ENCODE peak calls at places on chromosomes 6 and 20, in four cellular contexts. E is heart left ventricle, N is left ventricle myocardium inferior, Y is right lobe of liver. T is an unnamed sample.

GRCh38 chr6:89951574-89952360 is 57.5 kb downstream of the GJA10 start:
- DNase-seq in E (no peak), N (no peak), Y (no peak), T (no peak)

GRCh38 chr20:60491261-60491660 is 533.0 kb downstream of the CDH26 start:
- DNase-seq in E (no peak), N (no peak), Y (no peak), T (no peak)

GRCh38 chr6:109508166-109508860 is 25.3 kb upstream of the ZBTB24 start:
- DNase-seq in E (no peak), N (no peak), Y (no peak), T (no peak)

GRCh38 chr6:165956874-165957273 is 210.8 kb downstream of the TBXT start:
- DNase-seq in E (no peak), N (no peak), Y (no peak), T (no peak)

GRCh38 chr20:50369225-50370035 is 140.8 kb upstream of the PTPN1 start:
- DNase-seq in E (no peak), N (no peak), Y (peak; percentile 83), T (no peak)

GRCh38 chr6:159061805-159062563 is 17.2 kb upstream of the TAGAP start:
- DNase-seq in E (no peak), N (no peak), Y (no peak), T (no peak)

GRCh38 chr6:56347526-56347925 is 100.1 kb upstream of the COL21A1 start:
- DNase-seq in E (no peak), N (no peak), Y (no peak), T (no peak)

GRCh38 chr6:141282263-141282662 is 850.5 kb upstream of the GJE1 start:
- DNase-seq in E (no peak), N (no peak), Y (no peak), T (no peak)

GRCh38 chr6:47670851-47671250 is 27.5 kb upstream of the ADGRF4 start:
- DNase-seq in E (no peak), N (no peak), Y (no peak), T (no peak)

GRCh38 chr6:159204605-159205004 is 35.4 kb downstream of the FNDC1 start:
- DNase-seq in E (no peak), N (no peak), Y (no peak), T (no peak)

GRCh38 chr6:149233056-149233715 is 84.3 kb upstream of the TAB2 start:
- DNase-seq in E (no peak), N (no peak), Y (no peak), T (no peak)

GRCh38 chr6:141610741-141611140 is 522.0 kb upstream of the GJE1 start:
- DNase-seq in E (no peak), N (no peak), Y (no peak), T (no peak)

GRCh38 chr6:31578461-31579118 is 3.2 kb downstream of the TNF start:
- DNase-seq in E (no peak), N (no peak), Y (peak; percentile 25), T (no peak)

GRCh38 chr20:44079968-44080560 is 106.9 kb downstream of the JPH2 start:
- DNase-seq in E (no peak), N (no peak), Y (no peak), T (no peak)

GRCh38 chr20:41180599-41181333 is 43.4 kb downstream of the PLCG1 start:
- DNase-seq in E (no peak), N (no peak), Y (no peak), T (no peak)

GRCh38 chr20:60085551-60086132 is 127.4 kb downstream of the CDH26 start:
- DNase-seq in E (no peak), N (no peak), Y (no peak), T (no peak)

GRCh38 chr20:58261660-58262059 is 33.2 kb upstream of the ANKRD60 start:
- DNase-seq in E (no peak), N (no peak), Y (no peak), T (no peak)

GRCh38 chr6:55756711-55757110 is 118.7 kb downstream of the BMP5 start:
- DNase-seq in E (no peak), N (no peak), Y (no peak), T (no peak)

GRCh38 chr6:167669553-167669849 is 157.2 kb upstream of the AFDN start:
- DNase-seq in E (no peak), N (no peak), Y (no peak), T (no peak)

GRCh38 chr6:16205377-16206144 is 32.8 kb upstream of the GMPR start:
- DNase-seq in E (peak; percentile 39), N (no peak), Y (no peak), T (no peak)

GRCh38 chr20:59940129-59940955 is at the start of the genes FAM217B and PPP1R3D:
- DNase-seq in E (peak; percentile 99), N (peak; percentile 99), Y (peak; percentile 96), T (peak; percentile 98)

GRCh38 chr6:13447949-13448724 is 39.3 kb downstream of the GFOD1 start:
- DNase-seq in E (no peak), N (no peak), Y (no peak), T (no peak)

GRCh38 chr6:13444604-13445003 is 42.8 kb downstream of the GFOD1 start:
- DNase-seq in E (no peak), N (no peak), Y (no peak), T (no peak)

GRCh38 chr6:13445005-13445743 is 42.2 kb downstream of the GFOD1 start:
- DNase-seq in E (peak; percentile 84), N (peak; percentile 65), Y (peak; percentile 76), T (peak; percentile 86)

GRCh38 chr6:13445744-13446115 is 41.7 kb downstream of the GFOD1 start:
- DNase-seq in E (no peak), N (no peak), Y (no peak), T (no peak)

GRCh38 chr6:13446371-13446770 is 41.0 kb downstream of the GFOD1 start:
- DNase-seq in E (no peak), N (no peak), Y (no peak), T (no peak)
- H3K4me1 ChIP-seq in E (peaks cover 29% of the 10 kb centered on the region), N (peaks cover 90% of the 10 kb centered on the region), Y (no peaks in the 10 kb centered on the region), T (peaks cover 34% of the 10 kb centered on the region)

GRCh38 chr6:156824142-156824541 is 47.0 kb downstream of the ARID1B start:
- DNase-seq in E (no peak), N (no peak), Y (no peak), T (no peak)
- H3K27ac ChIP-seq in E (no peak overlapping the region), N (peak overlapping the region; percentile 29), Y (no peak overlapping the region), T (no peak overlapping the region)

DNA sequence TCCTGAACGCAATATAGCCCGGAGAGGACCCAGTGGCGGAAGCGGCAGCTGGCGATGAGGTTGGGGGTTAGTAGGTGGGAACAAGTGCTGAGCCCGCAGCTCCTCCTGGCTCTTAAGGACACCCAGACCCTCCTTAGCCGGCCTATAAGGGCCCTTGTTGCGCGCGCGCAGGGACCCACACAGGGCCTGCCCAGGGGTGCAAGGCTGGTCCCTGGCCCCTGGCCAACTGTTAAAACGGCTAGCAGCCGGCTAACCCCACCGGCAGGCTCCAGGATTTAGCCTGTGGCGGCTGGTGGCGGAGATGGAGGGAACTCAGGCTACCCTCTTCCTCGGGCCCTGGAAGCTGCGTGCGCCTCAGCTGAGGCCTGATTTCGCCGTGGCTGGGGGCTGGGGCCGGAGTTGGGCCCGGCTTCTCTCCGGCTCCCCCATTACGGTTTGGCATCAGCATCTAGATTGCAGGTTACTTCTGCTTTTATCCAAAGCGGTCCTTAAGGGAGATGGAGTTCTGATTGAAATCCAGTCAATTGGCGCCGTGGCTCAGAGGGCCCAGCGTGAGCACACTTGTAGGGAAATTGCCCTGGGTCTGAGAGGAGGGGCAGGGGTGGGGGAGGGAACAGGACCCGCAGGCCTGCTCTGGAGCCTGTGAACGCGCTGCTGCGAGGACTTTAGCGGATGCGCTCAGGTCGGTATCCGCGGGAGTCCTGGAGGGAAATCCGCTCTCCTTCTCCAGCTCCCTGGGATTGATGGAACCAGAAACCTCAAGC is 37.0 kb upstream of the CCDC167 start:
- DNase-seq in E (no peak), N (no peak), Y (no peak), T (no peak)
- H3K4me3 ChIP-seq in E (peak overlapping the region; percentile 19), N (peak overlapping the region; percentile 62), Y (peak overlapping the region; percentile 29), T (peak overlapping the region; percentile 42)

GRCh38 chr6:112232845-112233256 is 21.5 kb downstream of the LAMA4 start:
- DNase-seq in E (peak; percentile 41), N (peak; percentile 29), Y (no peak), T (peak; percentile 53)
- H3K4me1 ChIP-seq in E (peaks cover 55% of the 10 kb centered on the region), N (peaks cover 84% of the 10 kb centered on the region), Y (no peaks in the 10 kb centered on the region), T (peaks cover 12% of the 10 kb centered on the region)

GRCh38 chr6:11592289-11592906 is 54.8 kb downstream of the TMEM170B start:
- DNase-seq in E (no peak), N (no peak), Y (no peak), T (no peak)
- H3K27ac ChIP-seq in E (no peak overlapping the region), N (peak overlapping the region; percentile 19), Y (peak overlapping the region; percentile 69), T (no peak overlapping the region)

GRCh38 chr6:53067307-53067706 is 2.1 kb downstream of the FBXO9 start:
- DNase-seq in E (no peak), N (no peak), Y (no peak), T (no peak)

GRCh38 chr6:53066059-53066406 is 829 bp downstream of the FBXO9 start:
- DNase-seq in E (peak; percentile 49), N (peak; percentile 34), Y (peak; percentile 69), T (peak; percentile 55)

GRCh38 chr6:53066874-53067273 is 1.7 kb downstream of the FBXO9 start:
- DNase-seq in E (no peak), N (no peak), Y (no peak), T (no peak)

GRCh38 chr6:53069431-53069830 is 4.2 kb downstream of the FBXO9 start:
- DNase-seq in E (no peak), N (no peak), Y (no peak), T (no peak)

GRCh38 chr6:53067799-53068442 is 2.7 kb downstream of the FBXO9 start:
- DNase-seq in E (no peak), N (no peak), Y (no peak), T (no peak)
- H3K4me3 ChIP-seq in E (no peak overlapping the region), N (no peak overlapping the region), Y (no peak overlapping the region), T (no peak overlapping the region)

DNA sequence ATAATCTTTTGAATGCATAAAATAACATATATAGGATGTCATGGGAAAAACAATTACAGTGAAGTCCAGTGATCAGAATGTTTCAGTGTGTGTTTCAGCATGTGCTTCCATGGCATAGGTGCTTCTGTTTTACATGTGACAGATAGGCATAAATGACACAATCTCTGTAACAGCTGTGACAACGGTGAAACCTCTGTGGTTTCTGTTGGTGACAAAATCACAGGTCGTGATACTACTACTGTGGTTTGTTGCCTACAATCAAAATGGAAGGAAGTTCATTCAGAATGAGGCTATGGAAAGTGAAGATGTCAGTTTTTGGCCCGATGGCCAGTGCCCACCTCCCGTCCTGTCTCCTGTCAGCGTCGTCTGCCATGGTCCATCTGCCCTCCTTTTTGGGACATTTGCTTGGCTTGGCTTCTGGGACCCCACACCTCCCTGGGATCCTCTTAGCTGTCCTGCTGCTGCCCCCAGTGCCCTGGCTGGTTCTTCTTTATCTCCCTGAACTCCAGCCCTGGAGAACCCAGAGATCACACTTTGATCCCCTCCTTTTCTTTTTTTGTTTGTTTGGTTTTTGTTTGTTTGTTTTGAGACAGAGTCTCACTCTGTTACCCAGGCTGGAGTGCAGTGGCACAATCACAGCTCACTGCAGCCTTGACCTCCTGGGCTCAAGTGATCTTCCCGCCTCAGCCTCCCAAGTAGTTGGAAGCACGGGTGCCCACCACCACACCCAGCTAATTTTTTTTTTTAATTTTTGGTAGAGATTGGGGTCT is 79.3 kb upstream of the NAA20 start:
- DNase-seq in E (no peak), N (no peak), Y (no peak), T (no peak)
- H3K4me1 ChIP-seq in E (peaks cover 52% of the 10 kb centered on the region), N (peaks cover 100% of the 10 kb centered on the region), Y (no peaks in the 10 kb centered on the region), T (peaks cover 15% of the 10 kb centered on the region)

GRCh38 chr6:160419488-160419887 is 71.3 kb downstream of the SLC22A3 start:
- DNase-seq in E (no peak), N (no peak), Y (no peak), T (no peak)

GRCh38 chr6:160420969-160421556 is 72.9 kb downstream of the SLC22A3 start:
- DNase-seq in E (no peak), N (no peak), Y (no peak), T (peak; percentile 53)

GRCh38 chr6:160424256-160424655 is 76.1 kb downstream of the SLC22A3 start:
- DNase-seq in E (no peak), N (no peak), Y (no peak), T (no peak)

GRCh38 chr6:160420253-160420968 is 72.2 kb downstream of the SLC22A3 start:
- DNase-seq in E (no peak), N (no peak), Y (no peak), T (no peak)

GRCh38 chr6:160421854-160422253 is 73.7 kb downstream of the SLC22A3 start:
- DNase-seq in E (peak; percentile 50), N (peak; percentile 59), Y (no peak), T (peak; percentile 84)
- H3K27ac ChIP-seq in E (no peak overlapping the region), N (peak overlapping the region; percentile 66), Y (no peak overlapping the region), T (peak overlapping the region; percentile 30)